ENCODE peak calls at places on chromosome 21, in four cellular contexts. One of them, this sample, is unnamed.

GRCh38 chr21:45841033-45841432 is 140.5 kb upstream of the COL6A1 start:
- DNase-seq in ovary: no peak
- DNase-seq in suprapubic skin: peak
- DNase-seq in RWPE2: no peak
- DNase-seq in this sample: no peak

GRCh38 chr21:46390603-46391545 is 66.9 kb downstream of the PCNT start:
- DNase-seq in RWPE2: no peak
- DNase-seq in suprapubic skin: no peak
- DNase-seq in ovary: peak
- DNase-seq in this sample: no peak

GRCh38 chr21:44845418-44846200 is 27.7 kb upstream of the SUMO3 start:
- DNase-seq in suprapubic skin: peak
- DNase-seq in RWPE2: peak
- DNase-seq in ovary: peak
- DNase-seq in this sample: peak

GRCh38 chr21:31879251-31879650 is 6.4 kb downstream of the HUNK start:
- DNase-seq in RWPE2: no peak
- DNase-seq in suprapubic skin: no peak
- DNase-seq in ovary: no peak
- DNase-seq in this sample: no peak

GRCh38 chr21:45104560-45104959 is 30.2 kb downstream of the ADARB1 start:
- DNase-seq in ovary: no peak
- DNase-seq in RWPE2: no peak
- DNase-seq in suprapubic skin: no peak
- DNase-seq in this sample: no peak

GRCh38 chr21:17105972-17106371 is 406.9 kb upstream of the CXADR start:
- DNase-seq in ovary: no peak
- DNase-seq in RWPE2: no peak
- DNase-seq in suprapubic skin: no peak
- DNase-seq in this sample: no peak

GRCh38 chr21:44389335-44389734 is 35.9 kb downstream of the TRPM2 start:
- DNase-seq in ovary: no peak
- DNase-seq in RWPE2: no peak
- DNase-seq in suprapubic skin: no peak
- DNase-seq in this sample: no peak

GRCh38 chr21:35075546-35075945 is 26.4 kb upstream of the RUNX1 start:
- DNase-seq in RWPE2: no peak
- DNase-seq in suprapubic skin: no peak
- DNase-seq in ovary: no peak
- DNase-seq in this sample: no peak

GRCh38 chr21:29155118-29155932 is 24.9 kb downstream of the MAP3K7CL start:
- DNase-seq in ovary: peak
- DNase-seq in RWPE2: no peak
- DNase-seq in suprapubic skin: no peak
- DNase-seq in this sample: no peak

GRCh38 chr21:44291936-44292811 is 6.5 kb downstream of the AIRE start:
- DNase-seq in ovary: no peak
- DNase-seq in suprapubic skin: no peak
- DNase-seq in RWPE2: no peak
- DNase-seq in this sample: no peak

GRCh38 chr21:31447477-31447876 is 103.4 kb upstream of the TIAM1 start:
- DNase-seq in suprapubic skin: no peak
- DNase-seq in ovary: no peak
- DNase-seq in RWPE2: no peak
- DNase-seq in this sample: no peak

GRCh38 chr21:36696640-36697472 is 2.1 kb upstream of the SIM2 start:
- DNase-seq in suprapubic skin: no peak
- DNase-seq in ovary: no peak
- DNase-seq in RWPE2: no peak
- DNase-seq in this sample: no peak

GRCh38 chr21:43701936-43702784 is 16.8 kb upstream of the PDXK start:
- DNase-seq in ovary: no peak
- DNase-seq in suprapubic skin: no peak
- DNase-seq in RWPE2: no peak
- DNase-seq in this sample: no peak

GRCh38 chr21:45618846-45619485 is 24.6 kb upstream of the PCBP3 start:
- DNase-seq in RWPE2: peak
- DNase-seq in suprapubic skin: peak
- DNase-seq in ovary: no peak
- DNase-seq in this sample: no peak

GRCh38 chr21:32256873-32257620 is 21.8 kb downstream of the MIS18A start:
- DNase-seq in RWPE2: no peak
- DNase-seq in ovary: peak
- DNase-seq in suprapubic skin: peak
- DNase-seq in this sample: no peak

GRCh38 chr21:36203603-36203889 is 46.9 kb downstream of the DOP1B start:
- DNase-seq in suprapubic skin: no peak
- DNase-seq in RWPE2: peak
- DNase-seq in ovary: no peak
- DNase-seq in this sample: peak

GRCh38 chr21:34989337-34990151 is 59.6 kb downstream of the RUNX1 start:
- DNase-seq in suprapubic skin: no peak
- DNase-seq in RWPE2: no peak
- DNase-seq in ovary: no peak
- DNase-seq in this sample: no peak

GRCh38 chr21:24280591-24280990 is 1326.7 kb downstream of the MRPL39 start:
- DNase-seq in RWPE2: no peak
- DNase-seq in ovary: no peak
- DNase-seq in suprapubic skin: no peak
- DNase-seq in this sample: no peak

GRCh38 chr21:46252840-46253239 is 24.3 kb upstream of the LSS start:
- DNase-seq in suprapubic skin: no peak
- DNase-seq in RWPE2: no peak
- DNase-seq in ovary: no peak
- DNase-seq in this sample: no peak

GRCh38 chr21:45502006-45502345 is 40.3 kb downstream of the SLC19A1 start:
- DNase-seq in RWPE2: peak
- DNase-seq in suprapubic skin: peak
- DNase-seq in ovary: peak
- DNase-seq in this sample: no peak

GRCh38 chr21:44793269-44794030 is 8.2 kb downstream of the UBE2G2 start:
- DNase-seq in RWPE2: no peak
- DNase-seq in suprapubic skin: no peak
- DNase-seq in ovary: peak
- DNase-seq in this sample: peak

GRCh38 chr21:31656199-31657095 is 3.0 kb upstream of the SOD1 start:
- DNase-seq in ovary: no peak
- DNase-seq in suprapubic skin: no peak
- DNase-seq in RWPE2: no peak
- DNase-seq in this sample: no peak

GRCh38 chr21:36785615-36786014 is 86.7 kb downstream of the SIM2 start:
- DNase-seq in suprapubic skin: no peak
- DNase-seq in ovary: no peak
- DNase-seq in RWPE2: no peak
- DNase-seq in this sample: no peak

GRCh38 chr21:16211339-16212303 is 481.8 kb downstream of the USP25 start:
- DNase-seq in suprapubic skin: no peak
- DNase-seq in ovary: no peak
- DNase-seq in RWPE2: no peak
- DNase-seq in this sample: no peak

GRCh38 chr21:46121286-46122221 is 23.6 kb downstream of the COL6A2 start:
- DNase-seq in RWPE2: peak
- DNase-seq in suprapubic skin: peak
- DNase-seq in ovary: peak
- DNase-seq in this sample: no peak

GRCh38 chr21:28791595-28792282 is 200.9 kb downstream of the LTN1 start:
- DNase-seq in ovary: no peak
- DNase-seq in RWPE2: no peak
- DNase-seq in suprapubic skin: no peak
- DNase-seq in this sample: no peak

GRCh38 chr21:43280949-43281633 is 112.3 kb downstream of the CRYAA start:
- DNase-seq in suprapubic skin: no peak
- DNase-seq in RWPE2: peak
- DNase-seq in ovary: peak
- DNase-seq in this sample: no peak

GRCh38 chr21:30257773-30258172 is 25.0 kb downstream of the KRTAP24-1 start:
- DNase-seq in suprapubic skin: no peak
- DNase-seq in RWPE2: no peak
- DNase-seq in ovary: no peak
- DNase-seq in this sample: no peak

GRCh38 chr21:19844334-19844733 is 1153.9 kb upstream of the NCAM2 start:
- DNase-seq in ovary: no peak
- DNase-seq in suprapubic skin: no peak
- DNase-seq in RWPE2: no peak
- DNase-seq in this sample: no peak

GRCh38 chr21:28833181-28833580 is 159.5 kb downstream of the LTN1 start:
- DNase-seq in ovary: no peak
- DNase-seq in suprapubic skin: no peak
- DNase-seq in RWPE2: no peak
- DNase-seq in this sample: no peak

GRCh38 chr21:15638856-15639549 is 90.8 kb upstream of the USP25 start:
- DNase-seq in ovary: peak
- DNase-seq in RWPE2: peak
- DNase-seq in suprapubic skin: no peak
- DNase-seq in this sample: no peak

GRCh38 chr21:32728455-32729237 is 833 bp upstream of the SYNJ1 start:
- DNase-seq in ovary: no peak
- DNase-seq in suprapubic skin: no peak
- DNase-seq in RWPE2: no peak
- DNase-seq in this sample: peak

GRCh38 chr21:44671911-44672310 is 5.2 kb upstream of the KRTAP12-2 start:
- DNase-seq in ovary: no peak
- DNase-seq in RWPE2: no peak
- DNase-seq in suprapubic skin: no peak
- DNase-seq in this sample: no peak

GRCh38 chr21:35424122-35424521 is 375.0 kb upstream of the RUNX1 start:
- DNase-seq in RWPE2: no peak
- DNase-seq in suprapubic skin: no peak
- DNase-seq in ovary: no peak
- DNase-seq in this sample: no peak

GRCh38 chr21:46065215-46065992 is 32.5 kb upstream of the COL6A2 start:
- DNase-seq in suprapubic skin: peak
- DNase-seq in ovary: peak
- DNase-seq in RWPE2: no peak
- DNase-seq in this sample: no peak

GRCh38 chr21:43362928-43363314 is 64.0 kb downstream of the SIK1 start:
- DNase-seq in RWPE2: no peak
- DNase-seq in suprapubic skin: no peak
- DNase-seq in ovary: no peak
- DNase-seq in this sample: no peak

GRCh38 chr21:43696214-43696613 is 22.7 kb upstream of the PDXK start:
- DNase-seq in suprapubic skin: peak
- DNase-seq in RWPE2: no peak
- DNase-seq in ovary: no peak
- DNase-seq in this sample: no peak

GRCh38 chr21:39885119-39885848 is 18.0 kb downstream of the PCP4 start:
- DNase-seq in RWPE2: no peak
- DNase-seq in ovary: no peak
- DNase-seq in suprapubic skin: no peak
- DNase-seq in this sample: no peak

GRCh38 chr21:22965455-22966125 is 1967.4 kb downstream of the NCAM2 start:
- DNase-seq in ovary: no peak
- DNase-seq in RWPE2: no peak
- DNase-seq in suprapubic skin: no peak
- DNase-seq in this sample: no peak

DNA sequence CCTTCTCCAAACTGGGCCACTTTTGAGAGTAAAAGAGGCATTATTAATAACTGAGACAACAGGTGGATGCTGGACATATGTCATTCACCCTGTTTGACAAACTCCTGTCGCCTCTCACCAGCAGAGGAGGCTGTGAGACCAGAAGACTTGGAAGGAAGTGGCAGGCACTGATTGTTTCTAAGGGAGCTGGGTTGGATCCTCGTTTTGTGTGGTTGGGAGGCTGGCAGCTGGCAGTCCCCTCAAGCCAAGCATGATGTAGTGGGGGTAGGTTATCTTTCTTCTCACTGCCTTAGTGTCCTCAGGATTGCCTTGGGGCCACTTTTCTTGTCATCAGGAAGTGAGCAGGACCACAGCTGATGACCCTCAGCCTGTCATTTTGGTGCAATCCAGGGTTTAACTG is 86.5 kb upstream of the KCNJ15 start:
- DNase-seq in suprapubic skin: no peak
- DNase-seq in RWPE2: no peak
- DNase-seq in ovary: no peak
- DNase-seq in this sample: peak
- TF ChIP-seq CTCF in suprapubic skin: peak
- TF ChIP-seq CTCF in RWPE2: peak
- TF ChIP-seq CTCF in ovary: no peak
- TF ChIP-seq CTCF in this sample: peak

GRCh38 chr21:33852495-33852894 is 63.1 kb downstream of the ATP5PO start:
- DNase-seq in ovary: no peak
- DNase-seq in suprapubic skin: no peak
- DNase-seq in RWPE2: no peak
- DNase-seq in this sample: no peak

GRCh38 chr21:33857846-33858671 is 57.5 kb downstream of the ATP5PO start:
- DNase-seq in suprapubic skin: no peak
- DNase-seq in ovary: no peak
- DNase-seq in RWPE2: no peak
- DNase-seq in this sample: no peak

GRCh38 chr21:33856893-33857527 is 58.6 kb downstream of the ATP5PO start:
- DNase-seq in ovary: no peak
- DNase-seq in suprapubic skin: no peak
- DNase-seq in RWPE2: no peak
- DNase-seq in this sample: no peak

GRCh38 chr21:33854604-33855003 is 61.0 kb downstream of the ATP5PO start:
- DNase-seq in suprapubic skin: no peak
- DNase-seq in RWPE2: no peak
- DNase-seq in ovary: no peak
- DNase-seq in this sample: peak

GRCh38 chr21:33855190-33855589 is 60.4 kb downstream of the ATP5PO start:
- DNase-seq in suprapubic skin: no peak
- DNase-seq in RWPE2: no peak
- DNase-seq in ovary: no peak
- DNase-seq in this sample: no peak
- TF ChIP-seq CTCF in suprapubic skin: no peak
- TF ChIP-seq CTCF in RWPE2: no peak
- TF ChIP-seq CTCF in ovary: no peak
- TF ChIP-seq CTCF in this sample: peak

GRCh38 chr21:18725653-18726052 is 322.1 kb upstream of the TMPRSS15 start:
- DNase-seq in RWPE2: no peak
- DNase-seq in ovary: no peak
- DNase-seq in suprapubic skin: no peak
- DNase-seq in this sample: peak
- TF ChIP-seq CTCF in RWPE2: no peak
- TF ChIP-seq CTCF in ovary: no peak
- TF ChIP-seq CTCF in suprapubic skin: no peak
- TF ChIP-seq CTCF in this sample: peak

DNA sequence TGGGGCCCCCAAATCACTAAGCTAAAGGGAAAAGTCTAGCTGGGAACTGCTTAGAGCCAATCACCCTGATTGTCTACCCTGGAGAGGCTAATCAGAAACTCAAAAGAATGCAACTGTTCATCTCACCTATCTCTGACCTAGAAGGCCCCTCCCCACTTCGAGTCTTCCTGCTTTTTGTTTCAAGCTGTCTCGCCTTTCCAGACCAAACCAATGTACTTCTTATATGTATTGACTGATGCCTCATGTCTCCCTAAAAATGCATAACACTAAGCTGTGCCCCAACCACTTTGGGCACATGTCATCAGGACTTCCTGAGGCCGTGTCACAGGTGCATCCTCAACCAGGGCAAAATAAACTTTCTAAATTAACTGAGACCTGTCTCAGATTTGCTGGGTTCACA is 209.5 kb downstream of the APP start:
- DNase-seq in suprapubic skin: no peak
- DNase-seq in RWPE2: no peak
- DNase-seq in ovary: no peak
- DNase-seq in this sample: peak
- TF ChIP-seq CTCF in suprapubic skin: no peak
- TF ChIP-seq CTCF in RWPE2: no peak
- TF ChIP-seq CTCF in ovary: no peak
- TF ChIP-seq CTCF in this sample: no peak

This sample was measured in MM.1S.